ENCODE peak calls at places on chromosomes 13 and 19, in eight cellular contexts. One of them, this sample, is unnamed.

GRCh38 chr13:113638173-113638746 is 19.7 kb downstream of the ATP4B start:
- DNase-seq in cardiac muscle cell: no peak
- DNase-seq in kidney epithelial cell: no peak
- DNase-seq in dorsolateral prefrontal cortex: no peak
- DNase-seq in NB4: no peak
- DNase-seq in CD4-positive, alpha-beta T cell: no peak
- DNase-seq in neural progenitor cell: no peak
- DNase-seq in heart left ventricle: no peak
- DNase-seq in this sample: no peak

GRCh38 chr13:83248751-83249150 is 633.5 kb downstream of the SLITRK1 start:
- DNase-seq in cardiac muscle cell: peak
- DNase-seq in kidney epithelial cell: no peak
- DNase-seq in dorsolateral prefrontal cortex: no peak
- DNase-seq in NB4: no peak
- DNase-seq in CD4-positive, alpha-beta T cell: no peak
- DNase-seq in neural progenitor cell: no peak
- DNase-seq in heart left ventricle: no peak
- DNase-seq in this sample: no peak

GRCh38 chr13:42594577-42595571 is 20.9 kb downstream of the TNFSF11 start:
- DNase-seq in cardiac muscle cell: peak
- DNase-seq in kidney epithelial cell: no peak
- DNase-seq in dorsolateral prefrontal cortex: peak
- DNase-seq in NB4: peak
- DNase-seq in CD4-positive, alpha-beta T cell: peak
- DNase-seq in neural progenitor cell: peak
- DNase-seq in heart left ventricle: no peak
- DNase-seq in this sample: peak

GRCh38 chr19:10500247-10500592 is 2.9 kb downstream of the KEAP1 start:
- DNase-seq in cardiac muscle cell: no peak
- DNase-seq in kidney epithelial cell: no peak
- DNase-seq in dorsolateral prefrontal cortex: no peak
- DNase-seq in NB4: no peak
- DNase-seq in CD4-positive, alpha-beta T cell: no peak
- DNase-seq in neural progenitor cell: no peak
- DNase-seq in heart left ventricle: no peak
- DNase-seq in this sample: no peak

GRCh38 chr13:51562011-51562671 is 22.1 kb upstream of the WDFY2 start:
- DNase-seq in cardiac muscle cell: no peak
- DNase-seq in kidney epithelial cell: no peak
- DNase-seq in dorsolateral prefrontal cortex: no peak
- DNase-seq in NB4: no peak
- DNase-seq in CD4-positive, alpha-beta T cell: no peak
- DNase-seq in neural progenitor cell: no peak
- DNase-seq in heart left ventricle: no peak
- DNase-seq in this sample: peak

GRCh38 chr19:31819837-31820236 is 470.6 kb upstream of the TSHZ3 start:
- DNase-seq in cardiac muscle cell: no peak
- DNase-seq in kidney epithelial cell: no peak
- DNase-seq in dorsolateral prefrontal cortex: no peak
- DNase-seq in NB4: no peak
- DNase-seq in CD4-positive, alpha-beta T cell: no peak
- DNase-seq in neural progenitor cell: no peak
- DNase-seq in heart left ventricle: no peak
- DNase-seq in this sample: no peak

GRCh38 chr19:45547965-45548609 is 36.5 kb downstream of the OPA3 start:
- DNase-seq in cardiac muscle cell: peak
- DNase-seq in kidney epithelial cell: no peak
- DNase-seq in dorsolateral prefrontal cortex: no peak
- DNase-seq in NB4: no peak
- DNase-seq in CD4-positive, alpha-beta T cell: no peak
- DNase-seq in neural progenitor cell: no peak
- DNase-seq in heart left ventricle: no peak
- DNase-seq in this sample: no peak

GRCh38 chr19:31546561-31546960 is 197.3 kb upstream of the TSHZ3 start:
- DNase-seq in cardiac muscle cell: no peak
- DNase-seq in kidney epithelial cell: no peak
- DNase-seq in dorsolateral prefrontal cortex: no peak
- DNase-seq in NB4: no peak
- DNase-seq in CD4-positive, alpha-beta T cell: no peak
- DNase-seq in neural progenitor cell: no peak
- DNase-seq in heart left ventricle: no peak
- DNase-seq in this sample: no peak

GRCh38 chr19:4297901-4298771 is 4.1 kb downstream of the TMIGD2 start:
- DNase-seq in cardiac muscle cell: no peak
- DNase-seq in kidney epithelial cell: no peak
- DNase-seq in dorsolateral prefrontal cortex: no peak
- DNase-seq in NB4: no peak
- DNase-seq in CD4-positive, alpha-beta T cell: no peak
- DNase-seq in neural progenitor cell: peak
- DNase-seq in heart left ventricle: no peak
- DNase-seq in this sample: no peak

GRCh38 chr13:109737046-109737573 is 49.3 kb downstream of the IRS2 start:
- DNase-seq in cardiac muscle cell: no peak
- DNase-seq in kidney epithelial cell: no peak
- DNase-seq in dorsolateral prefrontal cortex: no peak
- DNase-seq in NB4: no peak
- DNase-seq in CD4-positive, alpha-beta T cell: no peak
- DNase-seq in neural progenitor cell: no peak
- DNase-seq in heart left ventricle: no peak
- DNase-seq in this sample: no peak

GRCh38 chr13:42561752-42562467 is 12.0 kb upstream of the TNFSF11 start:
- DNase-seq in cardiac muscle cell: no peak
- DNase-seq in kidney epithelial cell: no peak
- DNase-seq in dorsolateral prefrontal cortex: no peak
- DNase-seq in NB4: no peak
- DNase-seq in CD4-positive, alpha-beta T cell: no peak
- DNase-seq in neural progenitor cell: no peak
- DNase-seq in heart left ventricle: no peak
- DNase-seq in this sample: no peak

GRCh38 chr19:40542197-40542859 is 34.3 kb upstream of the SHKBP1 start:
- DNase-seq in cardiac muscle cell: peak
- DNase-seq in kidney epithelial cell: no peak
- DNase-seq in dorsolateral prefrontal cortex: no peak
- DNase-seq in NB4: no peak
- DNase-seq in CD4-positive, alpha-beta T cell: no peak
- DNase-seq in neural progenitor cell: no peak
- DNase-seq in heart left ventricle: peak
- DNase-seq in this sample: no peak

GRCh38 chr19:33064117-33064777 is 441 bp downstream of the RHPN2 start:
- DNase-seq in cardiac muscle cell: peak
- DNase-seq in kidney epithelial cell: no peak
- DNase-seq in dorsolateral prefrontal cortex: no peak
- DNase-seq in NB4: peak
- DNase-seq in CD4-positive, alpha-beta T cell: no peak
- DNase-seq in neural progenitor cell: no peak
- DNase-seq in heart left ventricle: no peak
- DNase-seq in this sample: peak

GRCh38 chr13:34926513-34926912 is 15.6 kb upstream of the NBEA start:
- DNase-seq in cardiac muscle cell: peak
- DNase-seq in kidney epithelial cell: peak
- DNase-seq in dorsolateral prefrontal cortex: no peak
- DNase-seq in NB4: peak
- DNase-seq in CD4-positive, alpha-beta T cell: no peak
- DNase-seq in neural progenitor cell: peak
- DNase-seq in heart left ventricle: no peak
- DNase-seq in this sample: no peak

GRCh38 chr19:35208121-35208520 is 20.4 kb downstream of the FAM187B start:
- DNase-seq in cardiac muscle cell: no peak
- DNase-seq in kidney epithelial cell: no peak
- DNase-seq in dorsolateral prefrontal cortex: no peak
- DNase-seq in NB4: no peak
- DNase-seq in CD4-positive, alpha-beta T cell: no peak
- DNase-seq in neural progenitor cell: no peak
- DNase-seq in heart left ventricle: no peak
- DNase-seq in this sample: no peak

GRCh38 chr19:37136118-37136517 is 36.4 kb downstream of the ZNF585A start:
- DNase-seq in cardiac muscle cell: no peak
- DNase-seq in kidney epithelial cell: no peak
- DNase-seq in dorsolateral prefrontal cortex: no peak
- DNase-seq in NB4: no peak
- DNase-seq in CD4-positive, alpha-beta T cell: no peak
- DNase-seq in neural progenitor cell: no peak
- DNase-seq in heart left ventricle: no peak
- DNase-seq in this sample: no peak

GRCh38 chr19:30077851-30078355 is 135.9 kb downstream of the URI1 start:
- DNase-seq in cardiac muscle cell: no peak
- DNase-seq in kidney epithelial cell: no peak
- DNase-seq in dorsolateral prefrontal cortex: no peak
- DNase-seq in NB4: no peak
- DNase-seq in CD4-positive, alpha-beta T cell: no peak
- DNase-seq in neural progenitor cell: no peak
- DNase-seq in heart left ventricle: peak
- DNase-seq in this sample: no peak

GRCh38 chr19:18696023-18696422 is 12.5 kb downstream of the CRTC1 start:
- DNase-seq in cardiac muscle cell: no peak
- DNase-seq in kidney epithelial cell: no peak
- DNase-seq in dorsolateral prefrontal cortex: no peak
- DNase-seq in NB4: no peak
- DNase-seq in CD4-positive, alpha-beta T cell: no peak
- DNase-seq in neural progenitor cell: no peak
- DNase-seq in heart left ventricle: no peak
- DNase-seq in this sample: no peak

GRCh38 chr13:76812206-76812882 is 73.9 kb downstream of the KCTD12 start:
- DNase-seq in cardiac muscle cell: peak
- DNase-seq in kidney epithelial cell: no peak
- DNase-seq in dorsolateral prefrontal cortex: no peak
- DNase-seq in NB4: no peak
- DNase-seq in CD4-positive, alpha-beta T cell: no peak
- DNase-seq in neural progenitor cell: no peak
- DNase-seq in heart left ventricle: peak
- DNase-seq in this sample: no peak

GRCh38 chr13:53683608-53684007 is 655.0 kb downstream of the OLFM4 start:
- DNase-seq in cardiac muscle cell: no peak
- DNase-seq in kidney epithelial cell: no peak
- DNase-seq in dorsolateral prefrontal cortex: no peak
- DNase-seq in NB4: no peak
- DNase-seq in CD4-positive, alpha-beta T cell: no peak
- DNase-seq in neural progenitor cell: no peak
- DNase-seq in heart left ventricle: no peak
- DNase-seq in this sample: no peak

GRCh38 chr13:99656092-99656745 is 154.9 kb downstream of the TM9SF2 start:
- DNase-seq in cardiac muscle cell: peak
- DNase-seq in kidney epithelial cell: no peak
- DNase-seq in dorsolateral prefrontal cortex: peak
- DNase-seq in NB4: peak
- DNase-seq in CD4-positive, alpha-beta T cell: peak
- DNase-seq in neural progenitor cell: peak
- DNase-seq in heart left ventricle: peak
- DNase-seq in this sample: peak
- TF ChIP-seq CTCF in cardiac muscle cell: peak
- TF ChIP-seq CTCF in kidney epithelial cell: peak
- TF ChIP-seq CTCF in dorsolateral prefrontal cortex: peak
- TF ChIP-seq CTCF in NB4: peak
- TF ChIP-seq CTCF in CD4-positive, alpha-beta T cell: peak
- TF ChIP-seq CTCF in neural progenitor cell: peak
- TF ChIP-seq CTCF in heart left ventricle: peak
- TF ChIP-seq CTCF in this sample: peak

DNA sequence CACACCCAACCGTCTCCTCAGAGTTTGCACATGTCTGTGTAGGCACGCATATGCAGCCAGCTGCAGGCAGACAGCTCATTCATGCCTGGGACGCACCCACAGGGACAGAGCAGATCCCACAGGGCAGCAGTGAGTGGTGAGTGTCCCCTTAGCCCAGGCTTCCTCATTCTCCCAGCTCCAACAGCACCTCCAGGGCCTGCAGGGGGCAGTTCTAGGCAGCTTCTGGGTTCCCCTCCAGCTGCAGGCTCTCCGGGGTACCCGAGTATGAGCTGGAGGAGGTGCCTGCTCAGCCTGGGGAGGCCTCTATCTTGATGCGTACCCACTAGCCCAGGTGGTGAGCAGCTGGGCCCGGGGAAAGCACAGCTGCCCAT is 1.3 kb upstream of the SHANK1 start:
- DNase-seq in cardiac muscle cell: no peak
- DNase-seq in kidney epithelial cell: no peak
- DNase-seq in dorsolateral prefrontal cortex: no peak
- DNase-seq in NB4: peak
- DNase-seq in CD4-positive, alpha-beta T cell: no peak
- DNase-seq in neural progenitor cell: peak
- DNase-seq in heart left ventricle: no peak
- DNase-seq in this sample: no peak
- TF ChIP-seq CTCF in cardiac muscle cell: peak
- TF ChIP-seq CTCF in kidney epithelial cell: peak
- TF ChIP-seq CTCF in dorsolateral prefrontal cortex: no peak
- TF ChIP-seq CTCF in NB4: peak
- TF ChIP-seq CTCF in CD4-positive, alpha-beta T cell: no peak
- TF ChIP-seq CTCF in neural progenitor cell: no peak
- TF ChIP-seq CTCF in heart left ventricle: no peak
- TF ChIP-seq CTCF in this sample: no peak

DNA sequence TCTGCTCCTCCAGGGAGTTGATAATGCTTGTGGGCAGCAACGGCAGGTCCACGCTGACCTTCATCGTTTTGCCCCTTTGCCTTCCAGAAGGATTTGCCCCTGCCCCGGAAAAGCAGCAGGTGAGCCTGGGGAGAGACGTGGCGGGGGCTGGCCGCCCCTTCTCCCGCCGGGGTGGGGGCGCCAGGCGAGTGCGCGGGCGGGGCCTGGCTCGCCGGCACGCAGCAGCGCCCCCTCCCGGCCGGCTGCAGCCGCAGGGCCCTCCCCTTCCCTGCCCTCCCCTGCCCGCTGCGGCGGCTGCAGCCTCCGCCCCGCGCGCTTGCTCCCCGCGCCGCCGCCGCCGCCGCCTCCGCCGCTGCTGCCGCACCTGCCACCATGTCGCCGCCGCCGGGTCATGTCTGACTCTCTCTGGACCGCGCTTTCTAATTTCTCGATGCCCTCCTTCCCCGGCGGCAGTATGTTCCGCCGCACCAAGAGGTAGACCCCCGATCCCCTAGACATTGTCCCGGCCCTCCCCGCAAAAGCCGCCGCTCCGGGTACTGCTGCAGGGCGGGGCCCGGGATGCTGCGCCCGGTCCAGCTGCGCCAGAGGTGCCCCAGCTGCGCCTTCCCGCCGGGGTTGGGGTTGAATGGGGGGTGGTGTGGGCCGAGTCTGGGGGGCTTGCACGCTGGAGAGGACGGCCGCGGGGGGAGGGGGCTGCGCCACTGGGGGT is at the start of gene MAST1:
- DNase-seq in cardiac muscle cell: peak
- DNase-seq in kidney epithelial cell: no peak
- DNase-seq in dorsolateral prefrontal cortex: peak
- DNase-seq in NB4: peak
- DNase-seq in CD4-positive, alpha-beta T cell: peak
- DNase-seq in neural progenitor cell: peak
- DNase-seq in heart left ventricle: no peak
- DNase-seq in this sample: peak
- TF ChIP-seq CTCF in cardiac muscle cell: no peak
- TF ChIP-seq CTCF in kidney epithelial cell: no peak
- TF ChIP-seq CTCF in dorsolateral prefrontal cortex: peak
- TF ChIP-seq CTCF in NB4: peak
- TF ChIP-seq CTCF in CD4-positive, alpha-beta T cell: no peak
- TF ChIP-seq CTCF in neural progenitor cell: peak
- TF ChIP-seq CTCF in heart left ventricle: peak
- TF ChIP-seq CTCF in this sample: peak

DNA sequence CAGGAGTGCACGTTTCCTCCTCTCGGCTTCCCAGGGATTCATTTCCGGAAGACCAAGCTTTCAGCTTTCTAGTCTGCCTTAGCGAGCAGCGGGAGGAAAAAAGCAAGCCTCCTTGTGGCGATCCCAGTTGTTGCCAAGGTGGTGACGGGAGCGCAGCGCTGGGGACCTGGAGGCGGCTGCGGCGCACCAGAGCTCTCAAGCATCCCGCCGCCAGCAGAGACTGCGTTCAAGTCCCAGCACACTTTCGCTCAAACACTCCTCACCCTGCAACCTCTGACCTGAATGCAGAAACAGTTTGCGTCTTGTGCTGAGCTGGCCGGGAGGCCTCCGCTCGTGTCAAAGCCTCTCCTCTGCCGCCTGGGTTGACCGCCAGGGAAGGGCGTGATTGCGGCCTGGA is 4.9 kb downstream of the GSX1 start:
- DNase-seq in cardiac muscle cell: peak
- DNase-seq in kidney epithelial cell: no peak
- DNase-seq in dorsolateral prefrontal cortex: no peak
- DNase-seq in NB4: no peak
- DNase-seq in CD4-positive, alpha-beta T cell: no peak
- DNase-seq in neural progenitor cell: peak
- DNase-seq in heart left ventricle: no peak
- DNase-seq in this sample: no peak
- TF ChIP-seq CTCF in cardiac muscle cell: peak
- TF ChIP-seq CTCF in kidney epithelial cell: peak
- TF ChIP-seq CTCF in dorsolateral prefrontal cortex: no peak
- TF ChIP-seq CTCF in NB4: no peak
- TF ChIP-seq CTCF in CD4-positive, alpha-beta T cell: no peak
- TF ChIP-seq CTCF in neural progenitor cell: peak
- TF ChIP-seq CTCF in heart left ventricle: no peak
- TF ChIP-seq CTCF in this sample: no peak

This sample was measured in GM13977.